ENCODE peak calls at places on chromosomes 13 and 19, in six cellular contexts. One of them, this sample, is unnamed.

GRCh38 chr13:97542102-97542501 is 108.1 kb downstream of the RAP2A start:
- DNase-seq in stimulated activated CD4-positive, alpha-beta T cell treated with anti-CD3 and anti-CD28 coated beads, Interleukin-1b, Interleukin-23, amount 100 ng/mL, for 48 hours: no peak
- DNase-seq in stimulated activated naive CD4-positive, alpha-beta T cell: no peak
- DNase-seq in NCI-H748 treated with DMSO at 0.1 percent for 48 hours: no peak
- DNase-seq in H9: no peak
- DNase-seq in cardiac muscle cell: no peak
- DNase-seq in this sample: no peak

GRCh38 chr19:5827342-5827890 is 12.1 kb downstream of the FUT6 start:
- DNase-seq in stimulated activated CD4-positive, alpha-beta T cell treated with anti-CD3 and anti-CD28 coated beads, Interleukin-1b, Interleukin-23, amount 100 ng/mL, for 48 hours: no peak
- DNase-seq in stimulated activated naive CD4-positive, alpha-beta T cell: no peak
- DNase-seq in NCI-H748 treated with DMSO at 0.1 percent for 48 hours: no peak
- DNase-seq in H9: no peak
- DNase-seq in cardiac muscle cell: no peak
- DNase-seq in this sample: no peak

GRCh38 chr13:35342440-35342839 is 134.0 kb downstream of the MAB21L1 start:
- DNase-seq in stimulated activated CD4-positive, alpha-beta T cell treated with anti-CD3 and anti-CD28 coated beads, Interleukin-1b, Interleukin-23, amount 100 ng/mL, for 48 hours: no peak
- DNase-seq in stimulated activated naive CD4-positive, alpha-beta T cell: no peak
- DNase-seq in NCI-H748 treated with DMSO at 0.1 percent for 48 hours: no peak
- DNase-seq in H9: no peak
- DNase-seq in cardiac muscle cell: no peak
- DNase-seq in this sample: no peak

GRCh38 chr19:53978975-53979801 is 12.2 kb upstream of the CACNG6 start:
- DNase-seq in stimulated activated CD4-positive, alpha-beta T cell treated with anti-CD3 and anti-CD28 coated beads, Interleukin-1b, Interleukin-23, amount 100 ng/mL, for 48 hours: no peak
- DNase-seq in stimulated activated naive CD4-positive, alpha-beta T cell: no peak
- DNase-seq in NCI-H748 treated with DMSO at 0.1 percent for 48 hours: no peak
- DNase-seq in H9: no peak
- DNase-seq in cardiac muscle cell: no peak
- DNase-seq in this sample: no peak

GRCh38 chr19:17872251-17873001 is 681 bp downstream of the SLC5A5 start:
- DNase-seq in stimulated activated CD4-positive, alpha-beta T cell treated with anti-CD3 and anti-CD28 coated beads, Interleukin-1b, Interleukin-23, amount 100 ng/mL, for 48 hours: peak
- DNase-seq in stimulated activated naive CD4-positive, alpha-beta T cell: peak
- DNase-seq in NCI-H748 treated with DMSO at 0.1 percent for 48 hours: no peak
- DNase-seq in H9: no peak
- DNase-seq in cardiac muscle cell: no peak
- DNase-seq in this sample: peak

GRCh38 chr19:18656337-18657086 is 19.7 kb downstream of the KLHL26 start:
- DNase-seq in stimulated activated CD4-positive, alpha-beta T cell treated with anti-CD3 and anti-CD28 coated beads, Interleukin-1b, Interleukin-23, amount 100 ng/mL, for 48 hours: no peak
- DNase-seq in stimulated activated naive CD4-positive, alpha-beta T cell: no peak
- DNase-seq in NCI-H748 treated with DMSO at 0.1 percent for 48 hours: no peak
- DNase-seq in H9: no peak
- DNase-seq in cardiac muscle cell: no peak
- DNase-seq in this sample: no peak

GRCh38 chr19:3135961-3136683 is at the start of gene GNA15:
- DNase-seq in stimulated activated CD4-positive, alpha-beta T cell treated with anti-CD3 and anti-CD28 coated beads, Interleukin-1b, Interleukin-23, amount 100 ng/mL, for 48 hours: peak
- DNase-seq in stimulated activated naive CD4-positive, alpha-beta T cell: no peak
- DNase-seq in NCI-H748 treated with DMSO at 0.1 percent for 48 hours: no peak
- DNase-seq in H9: no peak
- DNase-seq in cardiac muscle cell: no peak
- DNase-seq in this sample: no peak

GRCh38 chr13:20525144-20525600 is 485 bp downstream of the CRYL1 start:
- DNase-seq in stimulated activated CD4-positive, alpha-beta T cell treated with anti-CD3 and anti-CD28 coated beads, Interleukin-1b, Interleukin-23, amount 100 ng/mL, for 48 hours: peak
- DNase-seq in stimulated activated naive CD4-positive, alpha-beta T cell: peak
- DNase-seq in NCI-H748 treated with DMSO at 0.1 percent for 48 hours: peak
- DNase-seq in H9: peak
- DNase-seq in cardiac muscle cell: peak
- DNase-seq in this sample: peak

GRCh38 chr13:112068531-112069062 is 1.6 kb downstream of the SOX1 start:
- DNase-seq in stimulated activated CD4-positive, alpha-beta T cell treated with anti-CD3 and anti-CD28 coated beads, Interleukin-1b, Interleukin-23, amount 100 ng/mL, for 48 hours: no peak
- DNase-seq in stimulated activated naive CD4-positive, alpha-beta T cell: no peak
- DNase-seq in NCI-H748 treated with DMSO at 0.1 percent for 48 hours: no peak
- DNase-seq in H9: no peak
- DNase-seq in cardiac muscle cell: no peak
- DNase-seq in this sample: no peak

This sample was measured in stimulated activated naive CD8-positive, alpha-beta T cell treated with anti-CD3 and anti-CD28 coated beads, Interleukin-15, amount 100 ng/mL, for 72 hours.